ENCODE peak calls at places on chromosome 18, in five cellular contexts. Z is GM12878, K is DND-41, V is GM23248, Q is keratinocyte. C is an unnamed sample. For H3K27me3, the result is how much of the 10 kb centered on the place peaks cover.

GRCh38 chr18:2030647-2031046 is 540.7 kb downstream of the METTL4 start:
- DNase-seq in Z (no peak), V (no peak), Q (no peak), K (no peak), C (no peak)

GRCh38 chr18:13223341-13224148 is 5.0 kb downstream of the LDLRAD4 start:
- DNase-seq in Q (no peak), K (peak), V (no peak), Z (no peak), C (no peak)

GRCh38 chr18:44552706-44553105 is 128.0 kb upstream of the SETBP1 start:
- DNase-seq in V (no peak), K (no peak), Z (no peak), Q (no peak), C (peak)

GRCh38 chr18:68735498-68736343 is 20.8 kb upstream of the TMX3 start:
- DNase-seq in Q (no peak), Z (no peak), K (no peak), V (peak), C (peak)

GRCh38 chr18:74375999-74376398 is 60.4 kb downstream of the C18orf63 start:
- DNase-seq in Q (no peak), Z (no peak), K (no peak), V (peak), C (no peak)

GRCh38 chr18:25464211-25464610 is 112.2 kb upstream of the ZNF521 start:
- DNase-seq in Q (no peak), K (no peak), V (peak), Z (no peak), C (no peak)

GRCh38 chr18:22378672-22379282 is 38.9 kb downstream of the CTAGE1 start:
- DNase-seq in Q (no peak), V (peak), K (peak), Z (no peak), C (peak)

GRCh38 chr18:61694236-61694635 is 198.6 kb downstream of the RNF152 start:
- DNase-seq in Z (no peak), K (no peak), V (peak), Q (no peak), C (no peak)

GRCh38 chr18:25650201-25650941 is 298.4 kb upstream of the ZNF521 start:
- DNase-seq in Q (no peak), K (no peak), Z (no peak), V (peak), C (no peak)

GRCh38 chr18:8354304-8354703 is 254.9 kb upstream of the RAB12 start:
- DNase-seq in V (no peak), K (no peak), Z (no peak), Q (no peak), C (no peak)

GRCh38 chr18:35189510-35189909 is 51.3 kb upstream of the ZNF397 start:
- DNase-seq in V (no peak), Z (no peak), K (no peak), Q (no peak), C (no peak)

GRCh38 chr18:53639696-53640095 is 584.8 kb downstream of the MBD2 start:
- DNase-seq in V (no peak), Z (no peak), K (no peak), Q (no peak), C (no peak)
- H3K27me3 ChIP-seq in V (under half), Z (under half), K (under half), Q (under half), C (under half)

GRCh38 chr18:11689972-11690570 is 1.0 kb downstream of the GNAL start:
- DNase-seq in V (peak), Q (no peak), K (no peak), Z (no peak), C (no peak)

GRCh38 chr18:11689031-11689971 is at the start of gene GNAL:
- DNase-seq in V (peak), Q (no peak), K (no peak), Z (no peak), C (peak)
- TF ChIP-seq EZH2 in V (no peak), Q (no peak), K (no peak), Z (peak), C (no peak)

DNA sequence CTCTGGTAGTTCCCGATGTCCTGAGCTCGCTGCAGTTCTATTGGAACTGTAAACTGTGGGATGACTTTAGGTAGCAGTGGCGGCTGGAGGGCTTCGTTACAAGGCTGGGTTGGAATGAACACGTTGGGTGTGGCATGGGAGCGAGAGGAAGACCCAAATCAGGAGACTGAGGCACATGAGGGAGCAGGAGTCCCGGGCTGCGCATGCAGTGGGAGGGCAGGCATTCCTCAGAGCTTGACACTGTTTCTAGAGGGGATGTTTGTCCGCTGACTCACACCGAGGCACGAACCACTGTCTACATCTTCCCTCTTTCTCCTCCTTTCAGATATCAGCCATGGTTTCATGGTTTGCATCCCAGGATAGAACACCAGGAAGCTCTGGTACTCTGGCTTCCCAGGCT is 40.6 kb upstream of the LAMA1 start:
- DNase-seq in V (peak), Q (no peak), K (no peak), Z (no peak), C (no peak)
- H3K4me2 ChIP-seq in V (peak), Q (no peak), K (no peak), Z (no peak), C (no peak)

DNA sequence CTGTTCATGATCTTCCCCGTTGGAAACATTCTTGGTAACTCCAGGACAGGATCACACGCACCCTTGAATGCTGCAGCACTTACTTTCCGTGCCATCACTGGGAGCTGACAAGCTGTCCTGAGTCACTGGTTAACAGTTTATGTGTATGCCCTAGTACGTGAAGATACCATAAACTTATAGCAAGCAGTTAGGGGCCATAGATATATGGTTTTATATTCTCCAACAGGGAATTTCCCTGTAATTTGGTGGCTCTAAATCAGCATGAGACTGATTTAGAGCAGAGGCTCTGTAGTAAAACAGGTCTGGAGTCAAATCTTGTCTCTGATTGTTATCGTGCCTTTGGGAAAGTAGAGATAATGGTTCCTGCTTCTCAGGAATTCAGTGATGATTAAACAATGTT is 215.1 kb downstream of the VAPA start:
- DNase-seq in V (peak), Q (no peak), Z (no peak), K (no peak), C (no peak)
- H3K27me3 ChIP-seq in V (under half), Q (under half), Z (under half), K (under half), C (under half)

GRCh38 chr18:50298443-50299284 is 11.2 kb upstream of the CXXC1 start:
- DNase-seq in Z (no peak), V (no peak), K (no peak), Q (no peak), C (peak)
- TF ChIP-seq EZH2 in Z (no peak), V (no peak), K (no peak), Q (no peak), C (peak)

GRCh38 chr18:59270689-59271257 is 2.5 kb downstream of the RAX start:
- DNase-seq in Q (no peak), V (no peak), Z (no peak), K (no peak), C (peak)

GRCh38 chr18:59272971-59273935 is at the start of gene RAX:
- DNase-seq in Z (no peak), K (no peak), Q (no peak), V (peak), C (peak)

GRCh38 chr18:59273936-59274928 is 978 bp upstream of the RAX start:
- DNase-seq in Q (no peak), Z (no peak), K (no peak), V (no peak), C (peak)

GRCh38 chr18:59271606-59272220 is 1.5 kb downstream of the RAX start:
- DNase-seq in Z (no peak), K (no peak), V (no peak), Q (no peak), C (peak)

DNA sequence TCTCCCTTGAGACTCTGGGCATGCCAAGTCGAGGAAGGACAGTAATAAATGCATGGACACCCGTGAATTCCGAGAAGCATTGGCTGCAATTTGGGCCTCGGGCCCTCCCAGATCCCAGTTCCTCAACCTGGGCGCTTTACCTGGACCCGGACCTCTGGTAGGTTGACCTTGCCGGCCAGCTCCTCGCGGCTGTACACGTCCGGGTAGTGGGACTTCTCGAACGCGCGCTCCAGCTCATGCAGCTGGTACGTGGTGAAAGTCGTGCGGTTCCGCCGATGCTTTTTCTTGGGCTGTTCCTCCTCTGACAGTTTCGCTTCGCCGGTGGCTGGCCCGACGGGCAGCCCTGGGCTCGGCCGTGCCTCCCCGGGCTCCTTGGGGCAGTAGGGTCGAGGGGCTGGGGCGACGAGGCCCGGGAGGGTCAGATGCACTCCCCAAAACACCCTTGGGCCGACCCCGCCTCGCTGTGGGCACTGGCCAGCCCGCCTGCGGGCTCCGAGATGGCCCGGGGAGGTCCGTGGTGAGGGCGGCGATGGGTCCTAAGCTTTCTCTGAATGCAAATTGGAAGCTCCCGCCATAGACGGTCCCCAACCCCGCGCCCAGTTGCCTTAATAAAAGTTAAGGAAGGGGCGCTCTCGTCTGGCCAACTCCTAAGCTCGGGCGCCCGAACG is 899 bp downstream of the RAX start:
- DNase-seq in Q (no peak), V (peak), K (no peak), Z (no peak), C (peak)
- H3K4me2 ChIP-seq in Q (peak), V (no peak), K (no peak), Z (peak), C (peak)

DNA sequence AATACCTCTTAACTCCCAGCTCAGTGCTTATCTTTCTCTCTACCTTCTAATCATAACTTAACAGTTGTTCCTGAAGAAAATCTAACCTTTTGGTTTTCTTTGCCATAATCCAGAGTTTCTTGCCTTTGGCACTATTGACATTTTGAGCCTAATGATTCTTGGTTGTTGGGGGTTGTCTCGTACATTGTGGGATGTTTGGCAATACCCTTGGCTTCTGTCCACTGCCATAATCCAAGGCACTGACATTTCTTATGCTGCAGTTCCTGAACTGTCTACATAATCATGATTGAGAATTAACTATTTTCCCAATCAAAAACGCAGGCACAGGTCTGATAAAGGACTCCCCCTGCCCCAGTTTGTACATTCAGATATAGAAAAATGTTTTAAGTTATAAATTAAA is 203.2 kb upstream of the MEX3C start:
- DNase-seq in Q (no peak), V (no peak), K (no peak), Z (no peak), C (no peak)
- H3K27me3 ChIP-seq in Q (under half), V (under half), K (under half), Z (under half), C (under half)

DNA sequence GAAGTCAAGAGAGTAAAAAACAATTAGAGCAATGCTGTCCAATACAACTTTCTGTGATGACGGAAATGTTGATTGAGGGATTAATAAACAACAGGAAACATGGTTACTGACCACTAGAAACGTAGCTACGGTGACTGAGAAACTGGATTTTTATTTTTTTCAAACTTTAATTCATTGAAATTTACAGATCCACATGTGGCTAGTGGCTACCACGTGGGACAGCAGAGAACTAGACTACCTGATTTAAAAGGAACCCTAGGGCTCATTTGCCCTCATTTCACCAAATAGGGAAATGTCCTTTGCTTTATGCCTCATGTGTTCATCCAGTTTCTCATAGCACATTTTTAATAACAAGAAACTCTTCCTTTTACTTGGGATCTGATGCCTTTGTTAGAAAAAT is 413.0 kb downstream of the TGIF1 start:
- DNase-seq in Z (no peak), Q (no peak), V (no peak), K (no peak), C (no peak)
- TF ChIP-seq EZH2 in Z (no peak), Q (no peak), V (no peak), K (no peak), C (no peak)

GRCh38 chr18:77177009-77177408 is 44.4 kb upstream of the MBP start:
- DNase-seq in Q (peak), K (no peak), Z (no peak), V (peak), C (no peak)
- H3K4me2 ChIP-seq in Q (no peak), K (no peak), Z (no peak), V (no peak), C (no peak)